ENCODE peak calls at places on chromosome X, in four cellular contexts. W is cardiac fibroblast; Y is K562; F is stimulated activated CD4-positive, alpha-beta T cell treated with anti-CD3 and anti-CD28 coated beads, Interleukin-2, amount 100 ng/mL, for 4 hours. U is an unnamed sample.

GRCh38 chrX:80423744-80424143 is 3.5 kb downstream of the TENT5D start:
- DNase-seq in W (no peak), Y (peak; percentile 28), F (no peak), U (no peak)

GRCh38 chrX:18927558-18927957 is 56.4 kb downstream of the PHKA2 start:
- DNase-seq in W (no peak), Y (no peak), F (no peak), U (no peak)

GRCh38 chrX:16552546-16552945 is 97.4 kb upstream of the S100G start:
- DNase-seq in W (peak; percentile 68), Y (no peak), F (no peak), U (no peak)

GRCh38 chrX:2387614-2388239 is 113.0 kb downstream of the DHRSX start:
- DNase-seq in W (no peak), Y (no peak), F (no peak), U (no peak)

GRCh38 chrX:45472968-45473367 is 272.3 kb upstream of the DIPK2B start:
- DNase-seq in W (peak; percentile 76), Y (no peak), F (no peak), U (no peak)

GRCh38 chrX:119155416-119156035 is 27.9 kb upstream of the KIAA1210 start:
- DNase-seq in W (peak; percentile 66), Y (no peak), F (no peak), U (peak; percentile 12)

GRCh38 chrX:21398424-21398823 is 24.2 kb downstream of the CNKSR2 start:
- DNase-seq in W (no peak), Y (no peak), F (no peak), U (no peak)

GRCh38 chrX:107454302-107454701 is 4.8 kb downstream of the FRMPD3 start:
- DNase-seq in W (peak; percentile 2), Y (no peak), F (no peak), U (no peak)

GRCh38 chrX:132592880-132593279 is 104.0 kb upstream of the MBNL3 start:
- DNase-seq in W (no peak), Y (no peak), F (no peak), U (no peak)

U was measured in HuH-7.